ENCODE peak calls at places on chromosomes 6 and 20, in ten cellular contexts. J is AG09319; V is amniotic stem cell; S is activated CD8-positive, alpha-beta T cell treated with anti-CD3 and anti-CD28 coated beads for 36 hours; I is fibroblast of the conjunctiva; H is GM23248; X is fibroblast of mammary gland; U is LoVo; D is pulmonary artery endothelial cell; C is posterior cingulate gyrus. Q is an unnamed sample.

GRCh38 chr6:113182370-113183141 is 674.6 kb upstream of the MARCKS start:
- DNase-seq in J (peak; percentile 59), V (peak; percentile 60), S (no peak), I (peak; percentile 69), H (peak; percentile 80), X (peak; percentile 83), U (peak; percentile 10), D (peak; percentile 60), C (no peak), Q (peak; percentile 70)

GRCh38 chr20:61512475-61512874 is 260.4 kb downstream of the CDH4 start:
- DNase-seq in J (no peak), V (no peak), S (no peak), I (no peak), H (no peak), X (no peak), U (no peak), D (no peak), C (no peak), Q (no peak)

GRCh38 chr6:10633216-10633615 is 61.2 kb downstream of the C6orf52 start:
- DNase-seq in J (no peak), V (no peak), S (peak; percentile 22), I (peak; percentile 68), H (peak; percentile 51), X (peak; percentile 91), U (peak; percentile 29), D (peak; percentile 39), C (no peak), Q (no peak)

GRCh38 chr20:47727170-47727880 is 58.0 kb downstream of the SULF2 start:
- DNase-seq in J (no peak), V (no peak), S (peak; percentile 92), I (no peak), H (no peak), X (no peak), U (no peak), D (no peak), C (no peak), Q (no peak)

GRCh38 chr6:19394687-19395086 is 442.5 kb upstream of the ID4 start:
- DNase-seq in J (no peak), V (no peak), S (no peak), I (no peak), H (no peak), X (no peak), U (no peak), D (no peak), C (no peak), Q (no peak)

GRCh38 chr20:58850693-58851174 is at the start of gene GNAS-AS1:
- DNase-seq in J (peak; percentile 81), V (peak; percentile 53), S (peak; percentile 88), I (peak; percentile 72), H (peak; percentile 82), X (peak; percentile 89), U (no peak), D (no peak), C (peak; percentile 40), Q (peak; percentile 22)

GRCh38 chr20:57313951-57314350 is 15.7 kb upstream of the SPO11 start:
- DNase-seq in J (no peak), V (no peak), S (no peak), I (no peak), H (no peak), X (no peak), U (no peak), D (no peak), C (no peak), Q (no peak)

GRCh38 chr6:133707456-133707855 is 181.5 kb upstream of the TCF21 start:
- DNase-seq in J (peak; percentile 73), V (peak; percentile 50), S (peak; percentile 22), I (no peak), H (peak; percentile 91), X (peak; percentile 96), U (no peak), D (peak; percentile 63), C (no peak), Q (no peak)

GRCh38 chr6:64254558-64254957 is 619.0 kb downstream of the PHF3 start:
- DNase-seq in J (no peak), V (no peak), S (no peak), I (no peak), H (no peak), X (no peak), U (no peak), D (no peak), C (no peak), Q (peak; percentile 14)

GRCh38 chr6:144144996-144145395 is 5.3 kb upstream of the STX11 start:
- DNase-seq in J (no peak), V (no peak), S (no peak), I (no peak), H (no peak), X (no peak), U (no peak), D (no peak), C (no peak), Q (peak; percentile 63)

GRCh38 chr20:43938017-43938655 is 23.5 kb downstream of the TOX2 start:
- DNase-seq in J (no peak), V (no peak), S (no peak), I (no peak), H (peak; percentile 53), X (no peak), U (no peak), D (no peak), C (no peak), Q (no peak)

GRCh38 chr20:58019027-58019849 is 209.2 kb downstream of the ANKRD60 start:
- DNase-seq in J (no peak), V (peak; percentile 54), S (no peak), I (no peak), H (peak; percentile 94), X (peak; percentile 1), U (no peak), D (no peak), C (no peak), Q (no peak)

GRCh38 chr6:134035823-134036296 is 16.6 kb downstream of the SLC2A12 start:
- DNase-seq in J (no peak), V (no peak), S (peak; percentile 22), I (no peak), H (peak; percentile 67), X (peak; percentile 40), U (peak; percentile 63), D (no peak), C (no peak), Q (peak; percentile 54)

GRCh38 chr6:164570791-164571190 is 738.6 kb downstream of the C6orf118 start:
- DNase-seq in J (no peak), V (no peak), S (no peak), I (no peak), H (no peak), X (no peak), U (no peak), D (no peak), C (no peak), Q (no peak)

GRCh38 chr20:50092436-50092835 is 20.5 kb downstream of the UBE2V1 start:
- DNase-seq in J (no peak), V (no peak), S (no peak), I (no peak), H (peak; percentile 48), X (peak; percentile 46), U (no peak), D (no peak), C (no peak), Q (no peak)

GRCh38 chr6:119423996-119424395 is 74.4 kb upstream of the MAN1A1 start:
- DNase-seq in J (no peak), V (no peak), S (no peak), I (no peak), H (no peak), X (no peak), U (no peak), D (no peak), C (no peak), Q (no peak)

GRCh38 chr6:33860706-33861474 is 57.1 kb upstream of the MLN start:
- DNase-seq in J (no peak), V (no peak), S (peak; percentile 44), I (no peak), H (peak; percentile 75), X (peak; percentile 57), U (no peak), D (no peak), C (no peak), Q (peak; percentile 39)

GRCh38 chr6:117137711-117138110 is 127.6 kb upstream of the VGLL2 start:
- DNase-seq in J (no peak), V (no peak), S (no peak), I (no peak), H (no peak), X (no peak), U (no peak), D (no peak), C (no peak), Q (no peak)

GRCh38 chr6:161683400-161683799 is 409.5 kb upstream of the AGPAT4 start:
- DNase-seq in J (no peak), V (no peak), S (no peak), I (no peak), H (no peak), X (no peak), U (no peak), D (no peak), C (no peak), Q (no peak)

GRCh38 chr20:64107736-64108457 is 532 bp upstream of the NPBWR2 start:
- DNase-seq in J (no peak), V (no peak), S (no peak), I (no peak), H (no peak), X (no peak), U (no peak), D (no peak), C (no peak), Q (no peak)

GRCh38 chr6:168090706-168091105 is 11.7 kb upstream of the FRMD1 start:
- DNase-seq in J (no peak), V (no peak), S (no peak), I (no peak), H (no peak), X (no peak), U (no peak), D (no peak), C (no peak), Q (no peak)

GRCh38 chr20:37356387-37356786 is 10.4 kb downstream of the SRC start:
- DNase-seq in J (no peak), V (no peak), S (no peak), I (no peak), H (peak; percentile 74), X (no peak), U (no peak), D (no peak), C (no peak), Q (no peak)

GRCh38 chr20:62776692-62777527 is 19.4 kb upstream of the MRGBP start:
- DNase-seq in J (no peak), V (no peak), S (peak; percentile 74), I (no peak), H (no peak), X (no peak), U (peak; percentile 45), D (no peak), C (no peak), Q (no peak)

GRCh38 chr6:31888281-31889258 is 8.9 kb downstream of the EHMT2 start:
- DNase-seq in J (no peak), V (no peak), S (peak; percentile 71), I (no peak), H (peak; percentile 40), X (no peak), U (no peak), D (no peak), C (no peak), Q (peak; percentile 18)

GRCh38 chr20:4021905-4022304 is 6.5 kb upstream of the RNF24 start:
- DNase-seq in J (no peak), V (no peak), S (no peak), I (no peak), H (peak; percentile 70), X (peak; percentile 91), U (no peak), D (no peak), C (no peak), Q (no peak)

Q was measured in dermis microvascular lymphatic vessel endothelial cell.